ENCODE peak calls at places on chromosomes 13 and 19, in four cellular contexts. B is right lobe of liver, V is uterus, I is suprapubic skin. Y is an unnamed sample.

GRCh38 chr19:47652285-47652684 is 43.4 kb downstream of the BICRA start:
- DNase-seq in B (no peak), V (no peak), I (no peak), Y (no peak)

GRCh38 chr13:47175172-47175806 is 278.4 kb upstream of the HTR2A start:
- DNase-seq in B (no peak), V (no peak), I (no peak), Y (no peak)

GRCh38 chr13:35712907-35713685 is 236.6 kb upstream of the MAB21L1 start:
- DNase-seq in B (no peak), V (no peak), I (no peak), Y (no peak)

GRCh38 chr19:4144666-4145261 is 8.7 kb upstream of the CREB3L3 start:
- DNase-seq in B (peak; percentile 74), V (no peak), I (no peak), Y (peak; percentile 26)

GRCh38 chr19:47550129-47550528 is 22.8 kb downstream of the ZNF541 start:
- DNase-seq in B (no peak), V (no peak), I (no peak), Y (no peak)

GRCh38 chr19:49149652-49150105 is 5.5 kb downstream of the HRC start:
- DNase-seq in B (peak; percentile 46), V (peak; percentile 70), I (peak; percentile 89), Y (peak; percentile 77)

GRCh38 chr19:56705939-56706338 is 34.4 kb upstream of the ZNF835 start:
- DNase-seq in B (no peak), V (no peak), I (no peak), Y (no peak)

GRCh38 chr13:51501592-51502205 is 48.9 kb upstream of the INTS6 start:
- DNase-seq in B (no peak), V (no peak), I (no peak), Y (no peak)

GRCh38 chr19:13057147-13057572 is 45.5 kb downstream of the LYL1 start:
- DNase-seq in B (no peak), V (no peak), I (no peak), Y (peak; percentile 22)

GRCh38 chr19:6890938-6891337 is 3.6 kb downstream of the ADGRE1 start:
- DNase-seq in B (no peak), V (no peak), I (no peak), Y (no peak)

GRCh38 chr13:30577381-30577780 is 40.3 kb upstream of the USPL1 start:
- DNase-seq in B (no peak), V (no peak), I (no peak), Y (no peak)

GRCh38 chr13:95201814-95202521 is 99.3 kb downstream of the ABCC4 start:
- DNase-seq in B (no peak), V (no peak), I (no peak), Y (no peak)

GRCh38 chr13:30186644-30187431 is 120.5 kb downstream of the KATNAL1 start:
- DNase-seq in B (no peak), V (no peak), I (no peak), Y (no peak)

GRCh38 chr19:38395381-38396127 is 7.1 kb downstream of the SPRED3 start:
- DNase-seq in B (no peak), V (no peak), I (no peak), Y (no peak)

GRCh38 chr13:41533676-41534075 is 76.3 kb downstream of the RGCC start:
- DNase-seq in B (no peak), V (no peak), I (no peak), Y (no peak)

GRCh38 chr13:98890186-98890585 is 87.7 kb downstream of the DOCK9 start:
- DNase-seq in B (no peak), V (peak; percentile 53), I (no peak), Y (no peak)

GRCh38 chr19:19822148-19822429 is 539 bp upstream of the ZNF506 start:
- DNase-seq in B (no peak), V (no peak), I (no peak), Y (no peak)

GRCh38 chr13:32645854-32646253 is 59.6 kb downstream of the PDS5B start:
- DNase-seq in B (no peak), V (no peak), I (no peak), Y (no peak)

GRCh38 chr19:13946414-13946813 is 5.9 kb upstream of the DCAF15 start:
- DNase-seq in B (no peak), V (no peak), I (no peak), Y (no peak)

GRCh38 chr19:9793051-9793591 is 24.6 kb upstream of the ZNF846 start:
- DNase-seq in B (peak; percentile 66), V (peak; percentile 65), I (peak; percentile 88), Y (peak; percentile 57)

GRCh38 chr19:40466219-40467006 is at the start of gene SPTBN4:
- DNase-seq in B (peak; percentile 48), V (peak; percentile 40), I (peak; percentile 85), Y (peak; percentile 67)

GRCh38 chr19:6069268-6069771 is 41.0 kb downstream of the RFX2 start:
- DNase-seq in B (no peak), V (no peak), I (no peak), Y (peak; percentile 9)

GRCh38 chr13:50686547-50686946 is 156.9 kb downstream of the DLEU7 start:
- DNase-seq in B (no peak), V (no peak), I (no peak), Y (no peak)

GRCh38 chr13:40406405-40407138 is 259.9 kb downstream of the FOXO1 start:
- DNase-seq in B (no peak), V (peak; percentile 81), I (no peak), Y (no peak)

GRCh38 chr19:23800868-23801267 is 42.2 kb upstream of the ZNF681 start:
- DNase-seq in B (no peak), V (no peak), I (no peak), Y (no peak)

GRCh38 chr19:30228726-30229523 is 143.3 kb upstream of the ZNF536 start:
- DNase-seq in B (no peak), V (no peak), I (no peak), Y (no peak)

GRCh38 chr19:28008695-28009094 is 1204.3 kb downstream of the UQCRFS1 start:
- DNase-seq in B (no peak), V (no peak), I (no peak), Y (no peak)

GRCh38 chr19:40398417-40399056 is 8.6 kb upstream of the HIPK4 start:
- DNase-seq in B (no peak), V (peak; percentile 45), I (no peak), Y (no peak)

DNA sequence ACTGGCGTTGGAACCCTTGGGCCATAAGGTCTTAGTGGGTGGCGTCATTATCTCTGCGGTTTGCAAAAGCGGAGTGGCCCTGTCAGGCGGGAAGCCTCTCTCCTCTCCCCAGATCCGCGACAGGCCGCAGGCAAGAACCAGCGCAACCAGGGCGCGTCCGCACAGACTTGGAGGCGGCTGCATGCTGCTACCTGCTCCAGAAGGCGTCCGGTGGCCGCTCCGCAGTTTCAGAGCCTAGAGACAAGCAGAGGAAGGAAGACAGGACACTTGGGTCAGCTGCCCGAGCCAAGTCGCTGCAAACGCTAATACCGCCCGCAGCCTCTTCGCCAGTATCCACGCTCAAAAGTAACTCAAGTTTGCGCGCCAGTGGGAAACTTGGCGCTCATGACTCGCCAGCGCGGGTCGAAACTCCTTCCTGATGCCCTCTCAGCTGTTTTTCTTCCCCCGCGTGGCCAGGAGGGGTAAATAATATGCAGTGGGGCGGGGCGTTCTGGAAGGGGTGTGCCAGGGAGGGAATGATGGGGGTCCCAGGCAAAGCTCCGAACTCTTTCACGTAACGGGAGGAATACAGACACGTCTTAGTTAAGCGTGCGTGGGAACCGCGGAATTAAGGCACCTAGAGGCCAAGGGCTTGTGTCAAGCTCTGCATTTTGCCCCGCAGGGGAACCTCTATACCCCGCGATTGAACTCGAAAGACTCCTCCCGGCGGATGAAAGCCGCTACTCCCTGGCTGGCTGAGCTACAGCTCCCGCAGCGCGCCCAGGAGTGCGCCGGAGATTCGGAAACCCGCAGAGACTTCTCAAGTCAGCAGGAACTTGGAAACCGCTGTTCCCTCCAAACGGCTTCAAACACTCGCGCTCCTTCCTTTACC is at the start of gene EDNRB:
- DNase-seq in B (peak; percentile 40), V (peak; percentile 23), I (peak; percentile 80), Y (peak; percentile 64)
- TF ChIP-seq POLR2A in B (peak; percentile 21), V (peak; percentile 35), I (no peak), Y (peak; percentile 35)

DNA sequence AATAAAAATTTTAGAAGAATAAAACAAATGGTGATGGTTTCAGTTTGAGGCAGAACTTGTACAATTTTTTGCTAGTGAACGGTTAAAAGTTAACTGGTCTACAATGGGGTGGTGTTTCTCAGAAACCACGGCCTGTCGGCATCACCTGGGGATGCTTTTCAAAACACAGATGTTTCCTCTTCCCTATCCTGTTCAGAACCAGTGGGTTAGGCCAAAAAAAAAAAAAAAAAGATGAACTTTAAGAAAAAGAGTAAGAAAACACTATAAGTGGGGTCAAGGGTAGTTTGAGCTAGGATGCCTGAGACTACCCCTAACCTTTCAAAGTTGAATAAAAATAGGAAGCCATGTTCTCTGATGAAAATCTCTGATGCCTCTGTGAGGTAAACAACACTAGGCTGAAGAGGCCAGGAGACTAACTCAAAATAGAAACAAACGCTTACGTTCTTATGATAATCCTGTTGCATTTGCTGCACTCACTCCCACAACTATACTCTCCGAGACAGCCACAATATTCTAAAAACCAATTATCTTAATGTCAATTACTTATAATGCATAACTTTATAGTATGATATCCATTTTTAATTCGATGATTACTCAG is 3.3 kb downstream of the MTIF3 start:
- DNase-seq in B (no peak), V (no peak), I (no peak), Y (no peak)
- TF ChIP-seq POLR2A in B (no peak), V (no peak), I (no peak), Y (no peak)

DNA sequence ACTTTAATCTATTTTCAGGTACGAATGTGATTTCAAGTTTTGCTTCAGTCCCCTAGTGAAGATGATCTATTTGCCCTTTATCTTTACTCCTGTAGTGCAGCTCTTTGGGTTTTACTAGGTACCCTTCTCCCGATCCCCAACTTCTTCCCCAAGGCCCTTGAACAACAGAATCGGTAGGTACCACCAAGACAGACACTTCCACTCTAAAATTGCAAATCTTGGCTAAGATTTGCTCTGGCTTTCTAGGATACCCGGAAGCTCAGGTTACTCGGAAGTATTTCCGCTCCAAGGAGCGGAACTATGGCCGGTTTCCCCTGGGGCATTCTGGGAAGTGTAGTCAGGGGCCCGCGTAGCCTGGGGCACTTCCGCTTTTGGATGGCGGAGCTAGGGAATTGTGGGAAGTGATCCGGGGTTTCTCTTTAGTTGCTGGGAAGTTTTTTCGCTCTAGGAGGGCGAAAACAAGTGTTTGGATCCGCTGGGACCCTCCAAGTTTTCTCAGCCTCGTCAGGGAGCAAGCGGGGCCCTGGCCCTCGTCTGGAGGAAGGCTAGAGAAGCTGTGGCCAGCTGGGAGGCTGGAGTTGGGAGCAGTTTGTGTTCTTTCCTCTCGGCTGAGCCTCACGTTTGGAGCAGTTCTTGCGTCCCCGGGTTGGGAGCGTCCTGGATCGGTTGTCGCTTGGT is 5.1 kb upstream of the ZNF227 start:
- DNase-seq in B (peak; percentile 86), V (peak; percentile 85), I (peak; percentile 92), Y (peak; percentile 91)
- TF ChIP-seq POLR2A in B (peak; percentile 15), V (no peak), I (no peak), Y (peak; percentile 47)

DNA sequence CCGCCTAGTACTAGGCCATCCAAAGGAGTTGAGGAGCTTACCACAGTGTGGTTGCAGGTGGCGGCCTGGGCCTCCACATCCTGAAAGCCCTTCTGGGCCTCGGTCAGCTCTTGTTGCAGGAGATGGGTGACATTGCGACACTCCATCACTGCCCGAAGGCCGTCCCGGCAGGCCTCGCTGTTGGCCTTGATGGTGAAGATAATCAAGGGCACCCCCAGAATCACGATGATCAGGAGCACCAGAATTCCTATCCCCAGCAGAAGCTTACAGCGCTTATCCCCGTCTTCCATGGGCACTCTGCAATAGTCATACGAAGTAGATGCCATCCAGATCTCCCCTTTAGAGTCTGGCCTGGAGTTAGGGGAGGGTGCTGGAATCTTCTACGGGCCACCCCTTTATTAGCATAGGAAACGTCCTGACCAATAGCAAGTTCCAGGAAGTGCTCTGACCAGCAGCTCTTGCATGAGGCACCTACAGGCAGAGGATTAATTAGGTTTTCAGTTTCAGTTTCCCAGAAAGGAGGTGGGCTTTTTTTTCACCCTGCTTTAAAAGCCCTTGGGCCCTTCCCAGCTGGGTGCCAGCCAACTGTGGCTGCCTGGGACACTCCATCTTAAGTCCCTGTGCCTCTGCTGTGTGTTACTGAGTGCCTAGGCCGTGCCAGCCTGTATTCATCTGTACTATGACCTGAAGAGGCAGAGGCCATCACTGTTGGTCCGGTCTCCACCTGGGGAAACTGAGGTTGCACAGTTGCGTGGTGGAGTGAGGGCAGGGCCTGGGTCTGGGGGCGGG is at the start of gene BST2:
- DNase-seq in B (peak; percentile 68), V (peak; percentile 57), I (no peak), Y (no peak)
- TF ChIP-seq POLR2A in B (peak; percentile 62), V (peak; percentile 77), I (no peak), Y (peak; percentile 70)

Y was measured in heart left ventricle.